ENCODE peak calls at places on chromosomes 7 and 10, in six cellular contexts. F, W, G, E, I and B are unnamed samples.
A peak's percentile ranks its signal among the peaks of the same experiment; 100 is the strongest.

GRCh38 chr10:120827251-120827875 is 23.8 kb upstream of the WDR11 start:
- DNase-seq in W (no peak), I (no peak), E (no peak), G (no peak), F (peak; percentile 36), B (no peak)

GRCh38 chr7:155769701-155770100 is 42.6 kb downstream of the SHH start:
- DNase-seq in W (no peak), G (no peak), E (no peak), F (no peak), I (no peak), B (no peak)

GRCh38 chr7:132394283-132395003 is 181.8 kb downstream of the PLXNA4 start:
- DNase-seq in F (peak; percentile 21), I (no peak), W (no peak), E (peak; percentile 22), G (no peak), B (no peak)

GRCh38 chr7:98774893-98775292 is 94.9 kb downstream of the TMEM130 start:
- DNase-seq in W (no peak), G (no peak), I (no peak), E (no peak), F (no peak), B (no peak)

GRCh38 chr10:86251426-86251825 is 115.2 kb downstream of the GRID1 start:
- DNase-seq in F (no peak), E (peak; percentile 67), I (no peak), W (no peak), G (no peak), B (no peak)

GRCh38 chr10:61464461-61465215 is 11.5 kb upstream of the TMEM26 start:
- DNase-seq in I (peak; percentile 88), W (no peak), F (no peak), G (no peak), E (no peak), B (no peak)

GRCh38 chr7:130938661-130939060 is 204.7 kb upstream of the KLF14 start:
- DNase-seq in W (no peak), E (no peak), G (no peak), F (no peak), I (no peak), B (no peak)

GRCh38 chr7:24923172-24923865 is 56.7 kb downstream of the OSBPL3 start:
- DNase-seq in E (peak; percentile 64), W (no peak), I (no peak), F (no peak), G (no peak), B (no peak)

GRCh38 chr7:126222782-126223181 is 1030.0 kb downstream of the GRM8 start:
- DNase-seq in E (no peak), I (no peak), G (no peak), F (no peak), W (no peak), B (no peak)

GRCh38 chr10:122114156-122114747 is 125.3 kb downstream of the TACC2 start:
- DNase-seq in G (peak; percentile 43), E (peak; percentile 27), W (no peak), I (peak; percentile 34), F (no peak), B (no peak)

GRCh38 chr7:106190589-106191330 is 78.6 kb upstream of the SYPL1 start:
- DNase-seq in G (no peak), I (no peak), E (no peak), W (no peak), F (no peak), B (no peak)

GRCh38 chr7:13908667-13909382 is 80.6 kb downstream of the ETV1 start:
- DNase-seq in G (no peak), E (no peak), I (no peak), W (no peak), F (no peak), B (no peak)

GRCh38 chr10:68208424-68209042 is 23.4 kb downstream of the ATOH7 start:
- DNase-seq in F (peak; percentile 45), W (no peak), E (peak; percentile 75), G (peak; percentile 52), I (peak; percentile 79), B (no peak)

GRCh38 chr10:132393695-132394181 is 3.3 kb upstream of the PWWP2B start:
- DNase-seq in I (no peak), W (no peak), E (no peak), F (no peak), G (peak; percentile 37), B (no peak)

GRCh38 chr10:2839081-2839725 is 228.1 kb upstream of the PFKP start:
- DNase-seq in F (peak; percentile 50), I (peak; percentile 6), G (no peak), E (peak; percentile 37), W (no peak), B (peak; percentile 43)

GRCh38 chr7:50667789-50668226 is 102.6 kb upstream of the DDC start:
- DNase-seq in I (peak; percentile 3), G (no peak), W (peak; percentile 51), E (no peak), F (no peak), B (no peak)

GRCh38 chr10:72935358-72935757 is 19.2 kb downstream of the PLA2G12B start:
- DNase-seq in W (no peak), E (no peak), G (no peak), I (peak; percentile 44), F (no peak), B (no peak)

GRCh38 chr7:121395494-121395960 is 581 bp downstream of the FAM3C start:
- DNase-seq in W (no peak), I (peak; percentile 13), F (peak; percentile 19), G (no peak), E (no peak), B (peak; percentile 52)

GRCh38 chr10:119897366-119897765 is 4.8 kb downstream of the SEC23IP start:
- DNase-seq in F (no peak), W (no peak), E (no peak), G (no peak), I (no peak), B (no peak)

GRCh38 chr10:91969297-91969696 is 45.7 kb downstream of the BTAF1 start:
- DNase-seq in E (no peak), F (no peak), G (no peak), W (no peak), I (no peak), B (no peak)

GRCh38 chr7:55571534-55572377 is 546 bp downstream of the VOPP1 start:
- DNase-seq in W (no peak), G (peak; percentile 71), I (peak; percentile 22), E (peak; percentile 54), F (peak; percentile 67), B (peak; percentile 70)

GRCh38 chr10:133394064-133394663 is at the start of gene MTG1:
- DNase-seq in F (peak; percentile 96), I (peak; percentile 87), E (peak; percentile 96), G (peak; percentile 98), W (peak; percentile 71), B (peak; percentile 97)

GRCh38 chr7:52302765-52303520 is 732.5 kb upstream of the POM121L12 start:
- DNase-seq in F (no peak), G (no peak), I (no peak), W (no peak), E (no peak), B (no peak)

GRCh38 chr7:129652914-129653313 is 41.4 kb downstream of the NRF1 start:
- DNase-seq in F (no peak), I (no peak), W (no peak), E (no peak), G (no peak), B (no peak)

GRCh38 chr7:134367956-134368749 is 51.4 kb upstream of the SLC35B4 start:
- DNase-seq in G (no peak), F (no peak), I (no peak), W (no peak), E (no peak), B (no peak)

GRCh38 chr7:36946401-36946739 is 222.1 kb upstream of the AOAH start:
- DNase-seq in I (no peak), F (no peak), W (no peak), E (no peak), G (no peak), B (no peak)

GRCh38 chr7:32347244-32347828 is 142.8 kb downstream of the LSM5 start:
- DNase-seq in I (no peak), F (peak; percentile 25), W (no peak), G (no peak), E (peak; percentile 32), B (peak; percentile 36)
- TF ChIP-seq CTCF in I (peak; percentile 56), F (peak; percentile 49), W (no peak), G (no peak), E (peak; percentile 73), B (peak; percentile 71)

GRCh38 chr7:3861941-3862340 is 560.9 kb downstream of the SDK1 start:
- DNase-seq in F (no peak), I (peak; percentile 87), G (peak; percentile 26), E (no peak), W (peak; percentile 33), B (peak; percentile 10)
- TF ChIP-seq CTCF in F (no peak), I (no peak), G (no peak), E (no peak), W (no peak), B (no peak)

GRCh38 chr7:30159698-30160143 is 24.9 kb downstream of the MTURN start:
- DNase-seq in W (no peak), G (no peak), I (peak; percentile 45), F (no peak), E (peak; percentile 28), B (no peak)
- TF ChIP-seq CTCF in W (no peak), G (no peak), I (peak; percentile 20), F (no peak), E (peak; percentile 59), B (peak; percentile 7)

DNA sequence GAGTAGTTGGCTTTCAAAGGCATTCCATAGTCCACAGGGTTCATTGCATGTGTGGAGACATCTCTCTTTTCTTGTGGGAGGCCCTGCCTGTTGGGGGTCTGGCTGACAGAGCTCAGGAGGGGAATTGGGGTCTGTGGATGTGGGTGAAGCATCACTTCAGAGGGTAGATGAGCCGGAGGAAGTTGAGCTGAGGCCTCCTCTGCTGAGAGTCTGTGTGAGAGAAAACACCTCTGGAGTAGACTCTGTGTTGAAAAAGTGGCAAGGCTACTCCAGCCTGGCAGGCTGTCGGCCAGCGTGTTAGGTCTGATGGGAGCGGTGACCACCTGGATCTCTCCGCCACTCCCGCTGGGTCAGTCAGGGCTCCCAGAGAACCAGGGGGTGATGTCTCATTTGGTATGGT is 358.0 kb upstream of the MGMT start:
- DNase-seq in E (no peak), G (no peak), I (no peak), W (no peak), F (no peak), B (no peak)
- TF ChIP-seq CTCF in E (no peak), G (no peak), I (no peak), W (no peak), F (no peak), B (no peak)

GRCh38 chr10:129536336-129536735 is 69.3 kb downstream of the MGMT start:
- DNase-seq in E (no peak), G (no peak), F (no peak), W (no peak), I (no peak), B (no peak)
- TF ChIP-seq CTCF in E (no peak), G (no peak), F (no peak), W (no peak), I (no peak), B (no peak)